ENCODE peak calls at places on chromosomes 13 and 19, in five cellular contexts. L is neural crest cell; O is activated CD4-positive, alpha-beta T cell treated with anti-CD3 and anti-CD28 coated beads, Interleukin-2, amount 50 U/mL, for 24 hours; I is erythroblast; B is caudate nucleus. Z is an unnamed sample.

GRCh38 chr19:44925114-44925891 is 10.9 kb downstream of the APOC1 start:
- DNase-seq in B (peak), I (no peak), L (no peak), O (no peak), Z (peak)

GRCh38 chr13:44051923-44052322 is 172.2 kb downstream of the LACC1 start:
- DNase-seq in B (no peak), O (no peak), L (no peak), I (no peak), Z (no peak)

GRCh38 chr19:38210458-38210987 is 13.5 kb downstream of the DPF1 start:
- DNase-seq in L (peak), B (peak), O (no peak), I (no peak), Z (no peak)

GRCh38 chr19:8161135-8161646 is 11.8 kb upstream of the FBN3 start:
- DNase-seq in B (no peak), L (no peak), I (no peak), O (no peak), Z (peak)

GRCh38 chr13:102236341-102236740 is 165.5 kb downstream of the FGF14 start:
- DNase-seq in I (no peak), O (no peak), B (no peak), L (no peak), Z (no peak)

GRCh38 chr13:51373451-51373850 is 34.0 kb downstream of the SERPINE3 start:
- DNase-seq in B (no peak), I (no peak), L (no peak), O (no peak), Z (no peak)

GRCh38 chr19:16106121-16106520 is 5.6 kb upstream of the RAB8A start:
- DNase-seq in I (no peak), B (no peak), L (no peak), O (no peak), Z (no peak)

GRCh38 chr19:14413765-14414171 is 5.4 kb downstream of the DDX39A start:
- DNase-seq in B (no peak), I (no peak), L (no peak), O (no peak), Z (no peak)

GRCh38 chr13:30307966-30308290 is 577 bp upstream of the KATNAL1 start:
- DNase-seq in B (no peak), I (no peak), O (no peak), L (no peak), Z (no peak)

GRCh38 chr13:41313117-41313516 is 2.0 kb downstream of the NAA16 start:
- DNase-seq in O (no peak), B (no peak), L (no peak), I (no peak), Z (no peak)

Z was measured in Peyer's patch.